ENCODE peak calls at places on chromosome 20, in seven cellular contexts. V is GM12865; Z is CD4-positive, CD25-positive, alpha-beta regulatory T cell; L is GF-D8; P is T-helper 2 cell; B is SW 1271; D is occipital lobe. U is an unnamed sample.

GRCh38 chr20:25077610-25078169 is 4.3 kb downstream of the VSX1 start:
- DNase-seq in B (no peak), Z (no peak), L (no peak), P (no peak), D (no peak), V (no peak), U (peak; percentile 86)

GRCh38 chr20:34978092-34978744 is 22.6 kb downstream of the MYH7B start:
- DNase-seq in V (no peak), D (no peak), B (no peak), L (no peak), P (no peak), Z (no peak), U (no peak)

GRCh38 chr20:46601603-46602122 is 49.6 kb downstream of the SLC13A3 start:
- DNase-seq in Z (no peak), V (no peak), B (no peak), L (no peak), D (no peak), P (no peak), U (no peak)

GRCh38 chr20:54295686-54296085 is 87.8 kb downstream of the PFDN4 start:
- DNase-seq in P (no peak), D (no peak), V (no peak), L (no peak), B (no peak), Z (no peak), U (no peak)

GRCh38 chr20:62788607-62789006 is 7.7 kb upstream of the MRGBP start:
- DNase-seq in B (no peak), D (no peak), L (no peak), P (no peak), Z (no peak), V (no peak), U (no peak)

GRCh38 chr20:208937-209566 is 18.0 kb upstream of the DEFB129 start:
- DNase-seq in Z (peak; percentile 64), L (peak; percentile 39), P (no peak), D (no peak), B (peak; percentile 41), V (peak; percentile 58), U (peak; percentile 28)

GRCh38 chr20:53818457-53819177 is 225.0 kb upstream of the ZNF217 start:
- DNase-seq in B (no peak), Z (no peak), V (no peak), D (no peak), L (no peak), P (no peak), U (no peak)

GRCh38 chr20:3720626-3721025 is 8.2 kb upstream of the SIGLEC1 start:
- DNase-seq in V (peak; percentile 45), B (no peak), P (no peak), Z (no peak), D (no peak), L (no peak), U (no peak)

GRCh38 chr20:41178904-41179432 is 41.6 kb downstream of the PLCG1 start:
- DNase-seq in D (no peak), B (no peak), V (no peak), Z (no peak), L (no peak), P (no peak), U (no peak)

GRCh38 chr20:51712501-51713212 is 55.5 kb downstream of the ATP9A start:
- DNase-seq in Z (no peak), P (no peak), L (no peak), V (no peak), B (peak; percentile 19), D (peak; percentile 3), U (no peak)

GRCh38 chr20:57301026-57301425 is 28.6 kb upstream of the SPO11 start:
- DNase-seq in P (no peak), B (no peak), Z (no peak), D (no peak), V (no peak), L (no peak), U (no peak)

GRCh38 chr20:38935285-38935684 is 9.1 kb downstream of the FAM83D start:
- DNase-seq in D (no peak), P (no peak), V (no peak), B (peak; percentile 72), Z (no peak), L (no peak), U (no peak)

GRCh38 chr20:24146231-24146634 is 157.7 kb upstream of the GGTLC1 start:
- DNase-seq in B (no peak), D (no peak), V (no peak), P (no peak), L (no peak), Z (no peak), U (no peak)

GRCh38 chr20:63134201-63134612 is 81.7 kb downstream of the YTHDF1 start:
- DNase-seq in L (no peak), P (no peak), D (no peak), V (peak; percentile 5), B (no peak), Z (no peak), U (no peak)

GRCh38 chr20:32019156-32019510 is 8.9 kb downstream of the CCM2L start:
- DNase-seq in Z (no peak), L (no peak), V (no peak), B (peak; percentile 41), P (no peak), D (no peak), U (no peak)

GRCh38 chr20:50753152-50753551 is 21.8 kb downstream of the PARD6B start:
- DNase-seq in V (no peak), Z (no peak), B (no peak), L (no peak), P (no peak), D (no peak), U (no peak)